ENCODE peak calls at places on chromosomes 11 and 22, in seven cellular contexts. Q is GM12865, E is GM13976, Y is left cardiac atrium, R is NCI-H774, X is A549, I is NCI-H146. D is an unnamed sample.

GRCh38 chr11:48007677-48008076 is 27.3 kb downstream of the PTPRJ start:
- DNase-seq in Q (no peak), E (no peak), Y (no peak), R (no peak), X (no peak), I (no peak), D (no peak)

GRCh38 chr22:37070334-37070733 is 18.8 kb downstream of the KCTD17 start:
- DNase-seq in Q (no peak), E (no peak), Y (no peak), R (no peak), X (no peak), I (no peak), D (no peak)

GRCh38 chr11:68036717-68037239 is 2.0 kb upstream of the TCIRG1 start:
- DNase-seq in Q (no peak), E (peak), Y (peak), R (no peak), X (no peak), I (no peak), D (no peak)

GRCh38 chr22:19121631-19122142 is 525 bp downstream of the DGCR2 start:
- DNase-seq in Q (peak), E (peak), Y (peak), R (peak), X (peak), I (peak), D (peak)

GRCh38 chr11:65445604-65446445 is 23.2 kb downstream of the NEAT1 start:
- DNase-seq in Q (peak), E (no peak), Y (no peak), R (no peak), X (no peak), I (no peak), D (no peak)

GRCh38 chr22:45332001-45332400 is 22.3 kb downstream of the FAM118A start:
- DNase-seq in Q (no peak), E (no peak), Y (no peak), R (no peak), X (no peak), I (no peak), D (no peak)

GRCh38 chr22:49789289-49790141 is 38.2 kb downstream of the BRD1 start:
- DNase-seq in Q (no peak), E (no peak), Y (peak), R (no peak), X (no peak), I (no peak), D (no peak)

GRCh38 chr22:46201059-46201757 is 48.9 kb downstream of the CDPF1 start:
- DNase-seq in Q (no peak), E (no peak), Y (no peak), R (no peak), X (no peak), I (no peak), D (no peak)

GRCh38 chr11:11324090-11324489 is 29.0 kb downstream of the CSNK2A3 start:
- DNase-seq in Q (no peak), E (no peak), Y (no peak), R (no peak), X (no peak), I (no peak), D (no peak)

GRCh38 chr11:61747389-61748285 is 4.8 kb upstream of the MYRF start:
- DNase-seq in Q (peak), E (peak), Y (peak), R (peak), X (peak), I (peak), D (peak)

GRCh38 chr11:45463541-45463940 is 177.4 kb upstream of the SYT13 start:
- DNase-seq in Q (no peak), E (no peak), Y (no peak), R (no peak), X (no peak), I (no peak), D (no peak)

GRCh38 chr11:85423794-85424193 is 203.3 kb downstream of the DLG2 start:
- DNase-seq in Q (no peak), E (no peak), Y (no peak), R (no peak), X (no peak), I (no peak), D (no peak)

D was measured in NCI-H460.